ENCODE peak calls at places on chromosomes 1 and 21, in nine cellular contexts. G, R, O, P, D, N, A, Z and C are unnamed samples.

GRCh38 chr1:59596432-59596831 is 218.3 kb upstream of the HOOK1 start:
- DNase-seq in G (no peak), R (no peak), O (peak; percentile 81), P (no peak), D (peak; percentile 87), N (peak; percentile 98), A (no peak), Z (peak; percentile 56), C (no peak)

GRCh38 chr21:46068516-46069079 is 29.3 kb upstream of the COL6A2 start:
- DNase-seq in G (no peak), R (no peak), O (no peak), P (no peak), D (no peak), N (no peak), A (no peak), Z (no peak), C (no peak)

GRCh38 chr1:31837441-31838158 is 21.8 kb upstream of the SPOCD1 start:
- DNase-seq in G (no peak), R (no peak), O (no peak), P (no peak), D (no peak), N (no peak), A (no peak), Z (no peak), C (no peak)

GRCh38 chr21:36847189-36847588 is 119.3 kb downstream of the HLCS start:
- DNase-seq in G (no peak), R (no peak), O (peak; percentile 80), P (no peak), D (peak; percentile 39), N (peak; percentile 85), A (no peak), Z (peak; percentile 38), C (no peak)

GRCh38 chr1:26417111-26417510 is 6.5 kb downstream of the LIN28A start:
- DNase-seq in G (peak; percentile 70), R (peak; percentile 90), O (peak; percentile 55), P (peak; percentile 93), D (no peak), N (peak; percentile 97), A (peak; percentile 89), Z (peak; percentile 14), C (peak; percentile 90)

GRCh38 chr1:57072775-57073174 is 107.0 kb upstream of the C8B start:
- DNase-seq in G (no peak), R (no peak), O (no peak), P (no peak), D (no peak), N (no peak), A (peak; percentile 37), Z (no peak), C (no peak)

GRCh38 chr1:110339427-110340206 is 440 bp downstream of the RBM15 start:
- DNase-seq in G (no peak), R (peak; percentile 63), O (peak; percentile 42), P (peak; percentile 88), D (no peak), N (peak; percentile 49), A (peak; percentile 62), Z (no peak), C (no peak)

GRCh38 chr21:46376231-46376628 is 52.3 kb downstream of the PCNT start:
- DNase-seq in G (no peak), R (no peak), O (no peak), P (peak; percentile 35), D (no peak), N (no peak), A (no peak), Z (no peak), C (no peak)

GRCh38 chr1:80646053-80646452 is 1154.7 kb upstream of the ADGRL2 start:
- DNase-seq in G (no peak), R (no peak), O (no peak), P (no peak), D (no peak), N (no peak), A (no peak), Z (no peak), C (no peak)

GRCh38 chr1:55326496-55326895 is 111.3 kb upstream of the USP24 start:
- DNase-seq in G (no peak), R (no peak), O (no peak), P (no peak), D (no peak), N (no peak), A (no peak), Z (no peak), C (no peak)

GRCh38 chr1:223106856-223107255 is 36.2 kb downstream of the TLR5 start:
- DNase-seq in G (no peak), R (peak; percentile 43), O (peak; percentile 56), P (no peak), D (no peak), N (no peak), A (peak; percentile 33), Z (no peak), C (no peak)

GRCh38 chr21:31386006-31386405 is 41.9 kb upstream of the TIAM1 start:
- DNase-seq in G (no peak), R (no peak), O (no peak), P (no peak), D (no peak), N (no peak), A (no peak), Z (no peak), C (no peak)

GRCh38 chr1:24308365-24309015 is 10.7 kb upstream of the GRHL3 start:
- DNase-seq in G (no peak), R (no peak), O (no peak), P (no peak), D (no peak), N (no peak), A (no peak), Z (no peak), C (no peak)

GRCh38 chr1:219670426-219671149 is 57.7 kb upstream of the ZC3H11B start:
- DNase-seq in G (no peak), R (no peak), O (no peak), P (no peak), D (no peak), N (no peak), A (no peak), Z (no peak), C (no peak)

GRCh38 chr1:27598902-27599528 is 4.9 kb downstream of the AHDC1 start:
- DNase-seq in G (no peak), R (peak; percentile 30), O (peak; percentile 53), P (peak; percentile 65), D (no peak), N (peak; percentile 47), A (peak; percentile 61), Z (no peak), C (no peak)

GRCh38 chr1:8075511-8076051 is 49.5 kb upstream of the ERRFI1 start:
- DNase-seq in G (no peak), R (no peak), O (peak; percentile 36), P (peak; percentile 80), D (no peak), N (peak; percentile 80), A (no peak), Z (no peak), C (no peak)

GRCh38 chr1:156487862-156488261 is 12.7 kb downstream of the MEF2D start:
- DNase-seq in G (no peak), R (no peak), O (no peak), P (no peak), D (no peak), N (peak; percentile 5), A (no peak), Z (no peak), C (no peak)

GRCh38 chr1:13543927-13544556 is 30.2 kb upstream of the LRRC38 start:
- DNase-seq in G (no peak), R (peak; percentile 54), O (peak; percentile 43), P (no peak), D (no peak), N (peak; percentile 35), A (no peak), Z (no peak), C (peak; percentile 47)

GRCh38 chr21:41673596-41674335 is 93.1 kb downstream of the RIPK4 start:
- DNase-seq in G (no peak), R (no peak), O (no peak), P (no peak), D (no peak), N (no peak), A (no peak), Z (no peak), C (no peak)

GRCh38 chr21:41676198-41676597 is 90.7 kb downstream of the RIPK4 start:
- DNase-seq in G (no peak), R (no peak), O (no peak), P (no peak), D (no peak), N (no peak), A (no peak), Z (no peak), C (no peak)

GRCh38 chr21:41674433-41674832 is 92.4 kb downstream of the RIPK4 start:
- DNase-seq in G (no peak), R (no peak), O (no peak), P (no peak), D (no peak), N (no peak), A (no peak), Z (no peak), C (no peak)

GRCh38 chr21:41677671-41678015 is 89.2 kb downstream of the RIPK4 start:
- DNase-seq in G (peak; percentile 59), R (no peak), O (no peak), P (no peak), D (no peak), N (no peak), A (no peak), Z (no peak), C (no peak)

GRCh38 chr21:41675574-41675973 is 91.3 kb downstream of the RIPK4 start:
- DNase-seq in G (no peak), R (no peak), O (no peak), P (no peak), D (no peak), N (no peak), A (no peak), Z (no peak), C (no peak)
- TF ChIP-seq CTCF in G (no peak), R (no peak), O (no peak), P (no peak), D (no peak), N (no peak), A (no peak), Z (no peak), C (no peak)

GRCh38 chr1:233025156-233025555 is 74.7 kb downstream of the NTPCR start:
- DNase-seq in G (peak; percentile 15), R (peak; percentile 52), O (peak; percentile 44), P (no peak), D (no peak), N (peak; percentile 71), A (peak; percentile 60), Z (no peak), C (peak; percentile 36)
- TF ChIP-seq CTCF in G (peak; percentile 66), R (peak; percentile 52), O (peak; percentile 60), P (peak; percentile 10), D (peak; percentile 58), N (peak; percentile 64), A (peak; percentile 44), Z (peak; percentile 44), C (peak; percentile 69)

DNA sequence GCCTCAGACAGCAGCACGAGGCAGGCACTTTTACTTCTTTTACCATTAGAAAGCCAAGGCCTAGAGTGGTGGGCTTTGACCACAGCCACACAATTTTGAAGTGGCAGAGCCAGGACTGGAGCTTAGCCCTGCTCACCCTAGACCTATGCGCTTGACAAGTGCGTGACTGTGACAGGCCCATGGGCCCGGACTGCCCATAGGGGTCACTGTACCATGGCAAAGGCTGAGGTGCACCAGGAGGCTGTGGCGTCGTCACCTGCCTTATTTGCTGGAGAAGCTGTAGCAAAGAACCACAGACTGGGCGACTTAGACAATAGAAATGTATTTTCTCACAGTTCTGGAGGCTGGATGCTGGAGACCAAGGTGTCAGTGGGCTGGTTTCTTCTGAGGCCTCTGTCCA is 2.6 kb upstream of the TMEM82 start:
- DNase-seq in G (no peak), R (no peak), O (no peak), P (no peak), D (no peak), N (no peak), A (no peak), Z (no peak), C (no peak)
- TF ChIP-seq CTCF in G (no peak), R (no peak), O (peak; percentile 11), P (no peak), D (peak; percentile 32), N (no peak), A (no peak), Z (no peak), C (peak; percentile 21)

GRCh38 chr1:50873458-50874187 is 86.4 kb downstream of the FAF1 start:
- DNase-seq in G (peak; percentile 65), R (peak; percentile 52), O (peak; percentile 54), P (no peak), D (no peak), N (peak; percentile 77), A (peak; percentile 71), Z (no peak), C (peak; percentile 67)
- TF ChIP-seq CTCF in G (peak; percentile 95), R (peak; percentile 60), O (peak; percentile 65), P (peak; percentile 45), D (peak; percentile 65), N (peak; percentile 67), A (peak; percentile 53), Z (peak; percentile 36), C (peak; percentile 80)